ENCODE peak calls at places on chromosomes 4 and X, in five cellular contexts. One of them, this sample, is unnamed.

GRCh38 chr4:2249526-2249991 is 7.6 kb upstream of the HAUS3 start:
- DNase-seq in RWPE2: peak; percentile 59
- DNase-seq in right atrium auricular region: peak; percentile 49
- DNase-seq in dorsolateral prefrontal cortex: peak; percentile 22
- DNase-seq in esophagus muscularis mucosa: peak; percentile 89
- DNase-seq in this sample: no peak

GRCh38 chr4:123624959-123625358 is 228.4 kb downstream of the SPRY1 start:
- DNase-seq in right atrium auricular region: no peak
- DNase-seq in esophagus muscularis mucosa: no peak
- DNase-seq in dorsolateral prefrontal cortex: no peak
- DNase-seq in RWPE2: no peak
- DNase-seq in this sample: no peak

GRCh38 chr4:79042079-79042674 is 102.9 kb upstream of the PAQR3 start:
- DNase-seq in right atrium auricular region: no peak
- DNase-seq in esophagus muscularis mucosa: no peak
- DNase-seq in RWPE2: no peak
- DNase-seq in dorsolateral prefrontal cortex: no peak
- DNase-seq in this sample: no peak

GRCh38 chr4:104302731-104303130 is 192.0 kb downstream of the CXXC4 start:
- DNase-seq in dorsolateral prefrontal cortex: no peak
- DNase-seq in right atrium auricular region: no peak
- DNase-seq in esophagus muscularis mucosa: no peak
- DNase-seq in RWPE2: no peak
- DNase-seq in this sample: no peak

GRCh38 chrX:118524344-118524743 is 28.7 kb downstream of the DOCK11 start:
- DNase-seq in dorsolateral prefrontal cortex: no peak
- DNase-seq in RWPE2: no peak
- DNase-seq in esophagus muscularis mucosa: no peak
- DNase-seq in right atrium auricular region: no peak
- DNase-seq in this sample: no peak

GRCh38 chrX:48493890-48494364 is 14.9 kb upstream of the PORCN start:
- DNase-seq in RWPE2: no peak
- DNase-seq in dorsolateral prefrontal cortex: no peak
- DNase-seq in right atrium auricular region: no peak
- DNase-seq in esophagus muscularis mucosa: no peak
- DNase-seq in this sample: no peak

GRCh38 chrX:148047216-148047615 is 66.1 kb downstream of the FMR1NB start:
- DNase-seq in esophagus muscularis mucosa: no peak
- DNase-seq in RWPE2: no peak
- DNase-seq in dorsolateral prefrontal cortex: no peak
- DNase-seq in right atrium auricular region: no peak
- DNase-seq in this sample: no peak

GRCh38 chr4:2135083-2135482 is 76.0 kb downstream of the NAT8L start:
- DNase-seq in dorsolateral prefrontal cortex: no peak
- DNase-seq in RWPE2: no peak
- DNase-seq in right atrium auricular region: no peak
- DNase-seq in esophagus muscularis mucosa: no peak
- DNase-seq in this sample: no peak

GRCh38 chrX:21946925-21947641 is 6.6 kb downstream of the SMS start:
- DNase-seq in dorsolateral prefrontal cortex: no peak
- DNase-seq in right atrium auricular region: no peak
- DNase-seq in esophagus muscularis mucosa: no peak
- DNase-seq in RWPE2: no peak
- DNase-seq in this sample: no peak

GRCh38 chrX:11059923-11060322 is 51.2 kb upstream of the HCCS start:
- DNase-seq in dorsolateral prefrontal cortex: no peak
- DNase-seq in esophagus muscularis mucosa: no peak
- DNase-seq in right atrium auricular region: no peak
- DNase-seq in RWPE2: no peak
- DNase-seq in this sample: no peak

GRCh38 chrX:101803451-101803850 is 128.4 kb downstream of the ZMAT1 start:
- DNase-seq in dorsolateral prefrontal cortex: no peak
- DNase-seq in right atrium auricular region: no peak
- DNase-seq in RWPE2: no peak
- DNase-seq in esophagus muscularis mucosa: no peak
- DNase-seq in this sample: no peak

GRCh38 chrX:73944582-73944947 is 359.4 kb upstream of the ZCCHC13 start:
- DNase-seq in RWPE2: no peak
- DNase-seq in dorsolateral prefrontal cortex: no peak
- DNase-seq in esophagus muscularis mucosa: no peak
- DNase-seq in right atrium auricular region: no peak
- DNase-seq in this sample: no peak

GRCh38 chrX:65476564-65476963 is 58.0 kb downstream of the LAS1L start:
- DNase-seq in dorsolateral prefrontal cortex: no peak
- DNase-seq in right atrium auricular region: no peak
- DNase-seq in esophagus muscularis mucosa: no peak
- DNase-seq in RWPE2: no peak
- DNase-seq in this sample: no peak

GRCh38 chr4:48490680-48491513 is 845 bp downstream of the ZAR1 start:
- DNase-seq in dorsolateral prefrontal cortex: no peak
- DNase-seq in right atrium auricular region: no peak
- DNase-seq in esophagus muscularis mucosa: no peak
- DNase-seq in RWPE2: no peak
- DNase-seq in this sample: no peak

GRCh38 chr4:15495621-15496020 is 25.9 kb downstream of the CC2D2A start:
- DNase-seq in dorsolateral prefrontal cortex: no peak
- DNase-seq in esophagus muscularis mucosa: peak; percentile 8
- DNase-seq in right atrium auricular region: no peak
- DNase-seq in RWPE2: no peak
- DNase-seq in this sample: no peak

GRCh38 chr4:72295966-72296557 is 264.3 kb downstream of the NPFFR2 start:
- DNase-seq in right atrium auricular region: no peak
- DNase-seq in RWPE2: no peak
- DNase-seq in dorsolateral prefrontal cortex: no peak
- DNase-seq in esophagus muscularis mucosa: no peak
- DNase-seq in this sample: no peak

GRCh38 chr4:186297013-186297645 is 31.1 kb downstream of the F11 start:
- DNase-seq in right atrium auricular region: no peak
- DNase-seq in esophagus muscularis mucosa: no peak
- DNase-seq in dorsolateral prefrontal cortex: no peak
- DNase-seq in RWPE2: no peak
- DNase-seq in this sample: no peak

GRCh38 chrX:19772759-19773623 is 114.4 kb downstream of the SH3KBP1 start:
- DNase-seq in right atrium auricular region: no peak
- DNase-seq in esophagus muscularis mucosa: no peak
- DNase-seq in RWPE2: no peak
- DNase-seq in dorsolateral prefrontal cortex: no peak
- DNase-seq in this sample: no peak

GRCh38 chrX:46865281-46865680 is 28.4 kb downstream of the RP2 start:
- DNase-seq in RWPE2: no peak
- DNase-seq in dorsolateral prefrontal cortex: no peak
- DNase-seq in right atrium auricular region: no peak
- DNase-seq in esophagus muscularis mucosa: no peak
- DNase-seq in this sample: no peak

GRCh38 chr4:76606662-76607265 is 171.7 kb downstream of the SHROOM3 start:
- DNase-seq in dorsolateral prefrontal cortex: no peak
- DNase-seq in esophagus muscularis mucosa: no peak
- DNase-seq in right atrium auricular region: no peak
- DNase-seq in RWPE2: no peak
- DNase-seq in this sample: no peak

GRCh38 chr4:8593268-8594096 is 917 bp downstream of the CPZ start:
- DNase-seq in RWPE2: no peak
- DNase-seq in esophagus muscularis mucosa: no peak
- DNase-seq in dorsolateral prefrontal cortex: no peak
- DNase-seq in right atrium auricular region: no peak
- DNase-seq in this sample: no peak

GRCh38 chr4:118313098-118313497 is 39.7 kb downstream of the PRSS12 start:
- DNase-seq in dorsolateral prefrontal cortex: no peak
- DNase-seq in right atrium auricular region: no peak
- DNase-seq in esophagus muscularis mucosa: no peak
- DNase-seq in RWPE2: no peak
- DNase-seq in this sample: no peak

GRCh38 chrX:133085785-133086184 is 11.1 kb downstream of the USP26 start:
- DNase-seq in right atrium auricular region: no peak
- DNase-seq in dorsolateral prefrontal cortex: no peak
- DNase-seq in esophagus muscularis mucosa: no peak
- DNase-seq in RWPE2: peak; percentile 73
- DNase-seq in this sample: no peak

GRCh38 chr4:24644983-24645764 is 60.8 kb upstream of the DHX15 start:
- DNase-seq in dorsolateral prefrontal cortex: no peak
- DNase-seq in RWPE2: no peak
- DNase-seq in right atrium auricular region: no peak
- DNase-seq in esophagus muscularis mucosa: no peak
- DNase-seq in this sample: no peak

DNA sequence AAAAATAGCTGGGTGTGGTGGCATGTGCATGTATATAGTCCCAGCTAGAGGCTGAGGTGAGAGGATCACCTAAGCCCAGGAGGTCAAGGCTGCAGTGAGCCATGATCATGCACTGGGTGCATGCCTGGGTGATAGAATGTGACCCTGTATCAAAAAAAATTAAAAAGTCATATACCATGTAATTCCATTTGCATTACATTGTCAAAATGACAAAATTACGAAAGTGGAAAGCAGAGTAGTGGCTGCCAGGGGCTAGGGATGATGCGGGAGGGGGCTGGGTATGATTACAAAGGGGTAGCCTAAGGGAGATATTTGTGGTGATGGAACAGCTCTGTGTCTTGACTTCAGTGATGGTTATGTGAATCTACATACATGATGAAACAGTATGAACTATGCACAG is 97.8 kb downstream of the KDR start:
- DNase-seq in RWPE2: no peak
- DNase-seq in right atrium auricular region: no peak
- DNase-seq in dorsolateral prefrontal cortex: no peak
- DNase-seq in esophagus muscularis mucosa: no peak
- DNase-seq in this sample: no peak
- H3K27ac ChIP-seq in RWPE2: no peak overlapping the region
- H3K27ac ChIP-seq in right atrium auricular region: no peak overlapping the region
- H3K27ac ChIP-seq in dorsolateral prefrontal cortex: no peak overlapping the region
- H3K27ac ChIP-seq in esophagus muscularis mucosa: no peak overlapping the region
- H3K27ac ChIP-seq in this sample: no peak overlapping the region

DNA sequence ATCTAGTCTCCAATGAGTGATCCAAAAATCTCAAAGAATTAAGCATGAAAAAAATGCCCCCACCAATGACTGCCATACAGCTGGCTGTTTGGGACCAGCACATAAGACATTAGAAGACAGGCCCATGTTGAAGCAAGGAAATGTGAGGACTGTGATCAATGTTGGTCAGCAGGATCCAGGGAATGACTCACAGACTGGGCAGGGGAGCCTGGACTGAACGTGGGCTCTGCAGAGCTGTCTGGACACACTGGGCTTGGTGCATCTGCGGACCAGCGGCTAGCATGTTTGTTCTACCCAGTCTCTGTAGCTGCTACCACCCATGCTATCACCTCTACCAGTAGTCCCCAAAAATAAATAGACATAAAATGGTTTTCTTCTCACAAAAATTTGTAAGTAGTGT is 108.6 kb downstream of the PALLD start:
- DNase-seq in RWPE2: no peak
- DNase-seq in right atrium auricular region: no peak
- DNase-seq in dorsolateral prefrontal cortex: no peak
- DNase-seq in esophagus muscularis mucosa: no peak
- DNase-seq in this sample: peak; percentile 3
- H3K27ac ChIP-seq in RWPE2: peak overlapping the region; percentile 94
- H3K27ac ChIP-seq in right atrium auricular region: peak overlapping the region; percentile 81
- H3K27ac ChIP-seq in dorsolateral prefrontal cortex: no peak overlapping the region
- H3K27ac ChIP-seq in esophagus muscularis mucosa: peak overlapping the region; percentile 71
- H3K27ac ChIP-seq in this sample: peak overlapping the region; percentile 38

GRCh38 chr4:156998500-156999174 is 27.0 kb upstream of the PDGFC start:
- DNase-seq in RWPE2: no peak
- DNase-seq in right atrium auricular region: no peak
- DNase-seq in dorsolateral prefrontal cortex: no peak
- DNase-seq in esophagus muscularis mucosa: no peak
- DNase-seq in this sample: no peak
- H3K27ac ChIP-seq in RWPE2: peak overlapping the region; percentile 92
- H3K27ac ChIP-seq in right atrium auricular region: peak overlapping the region; percentile 32
- H3K27ac ChIP-seq in dorsolateral prefrontal cortex: no peak overlapping the region
- H3K27ac ChIP-seq in esophagus muscularis mucosa: no peak overlapping the region
- H3K27ac ChIP-seq in this sample: no peak overlapping the region

GRCh38 chrX:2463973-2464676 is 36.7 kb downstream of the DHRSX start:
- DNase-seq in RWPE2: no peak
- DNase-seq in dorsolateral prefrontal cortex: no peak
- DNase-seq in esophagus muscularis mucosa: no peak
- DNase-seq in right atrium auricular region: no peak
- DNase-seq in this sample: no peak

GRCh38 chrX:2468406-2469195 is 32.2 kb downstream of the DHRSX start:
- DNase-seq in esophagus muscularis mucosa: no peak
- DNase-seq in right atrium auricular region: no peak
- DNase-seq in dorsolateral prefrontal cortex: no peak
- DNase-seq in RWPE2: no peak
- DNase-seq in this sample: no peak

GRCh38 chrX:2469196-2469685 is 31.5 kb downstream of the DHRSX start:
- DNase-seq in RWPE2: no peak
- DNase-seq in dorsolateral prefrontal cortex: no peak
- DNase-seq in right atrium auricular region: no peak
- DNase-seq in esophagus muscularis mucosa: no peak
- DNase-seq in this sample: no peak

GRCh38 chrX:2464677-2465166 is 36.1 kb downstream of the DHRSX start:
- DNase-seq in esophagus muscularis mucosa: no peak
- DNase-seq in right atrium auricular region: no peak
- DNase-seq in dorsolateral prefrontal cortex: no peak
- DNase-seq in RWPE2: no peak
- DNase-seq in this sample: no peak

DNA sequence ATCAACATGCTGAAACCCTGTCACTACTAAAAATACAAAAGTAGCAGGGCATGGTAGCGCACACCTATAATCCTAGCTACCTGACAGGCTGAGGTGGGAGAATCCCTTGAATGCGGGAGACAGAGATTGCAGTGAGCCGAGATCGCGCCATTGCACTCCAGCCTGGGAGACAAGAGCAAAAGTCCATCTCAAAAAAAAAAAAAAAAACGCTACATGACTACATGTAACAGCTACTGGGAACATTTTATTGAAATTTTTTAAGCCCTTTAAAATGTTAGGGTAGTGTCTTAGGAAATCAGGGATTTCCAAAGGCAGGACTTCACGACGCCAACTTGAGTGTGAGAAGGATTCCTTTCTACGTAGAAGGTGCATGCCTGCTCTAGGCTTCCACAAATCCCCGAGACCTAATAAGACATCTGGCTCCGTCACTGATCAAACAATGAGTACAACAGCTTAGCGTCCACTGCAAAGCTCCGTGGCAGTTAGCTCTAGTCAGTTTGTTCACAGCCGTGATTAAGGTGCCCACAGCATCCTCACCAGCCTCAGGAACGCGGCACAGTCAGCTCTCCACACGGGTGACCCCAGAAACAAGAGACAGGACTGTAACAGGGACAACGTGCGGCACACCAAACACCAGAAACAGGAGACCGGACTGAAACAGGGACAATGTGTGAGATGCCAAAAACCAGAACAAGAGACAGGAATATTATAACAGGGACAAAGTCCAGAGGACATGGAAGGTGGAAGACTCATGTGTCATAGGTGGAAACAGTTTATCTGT is 33.7 kb downstream of the DHRSX start:
- DNase-seq in right atrium auricular region: no peak
- DNase-seq in RWPE2: no peak
- DNase-seq in dorsolateral prefrontal cortex: no peak
- DNase-seq in esophagus muscularis mucosa: no peak
- DNase-seq in this sample: no peak
- H3K27ac ChIP-seq in right atrium auricular region: no peak overlapping the region
- H3K27ac ChIP-seq in RWPE2: no peak overlapping the region
- H3K27ac ChIP-seq in dorsolateral prefrontal cortex: no peak overlapping the region
- H3K27ac ChIP-seq in esophagus muscularis mucosa: no peak overlapping the region
- H3K27ac ChIP-seq in this sample: no peak overlapping the region

GRCh38 chrX:136064661-136065043 is 79.4 kb downstream of the SLC9A6 start:
- DNase-seq in esophagus muscularis mucosa: no peak
- DNase-seq in right atrium auricular region: no peak
- DNase-seq in dorsolateral prefrontal cortex: no peak
- DNase-seq in RWPE2: no peak
- DNase-seq in this sample: no peak
- H3K27ac ChIP-seq in esophagus muscularis mucosa: peak overlapping the region; percentile 81
- H3K27ac ChIP-seq in right atrium auricular region: peak overlapping the region; percentile 64
- H3K27ac ChIP-seq in dorsolateral prefrontal cortex: peak overlapping the region; percentile 40
- H3K27ac ChIP-seq in RWPE2: no peak overlapping the region
- H3K27ac ChIP-seq in this sample: peak overlapping the region; percentile 41

GRCh38 chr4:153261922-153262321 is 57.7 kb downstream of the TRIM2 start:
- DNase-seq in esophagus muscularis mucosa: no peak
- DNase-seq in dorsolateral prefrontal cortex: no peak
- DNase-seq in RWPE2: no peak
- DNase-seq in right atrium auricular region: no peak
- DNase-seq in this sample: no peak
- H3K27ac ChIP-seq in esophagus muscularis mucosa: no peak overlapping the region
- H3K27ac ChIP-seq in dorsolateral prefrontal cortex: peak overlapping the region; percentile 58
- H3K27ac ChIP-seq in RWPE2: no peak overlapping the region
- H3K27ac ChIP-seq in right atrium auricular region: no peak overlapping the region
- H3K27ac ChIP-seq in this sample: no peak overlapping the region

This sample was measured in gastrocnemius medialis.